ENCODE peak calls at places on chromosome 20, in ten cellular contexts. One of them, this sample, is unnamed.

GRCh38 chr20:32743237-32744112 is at the start of gene COMMD7:
- DNase-seq in activated T-helper 1 cell treated with anti-CD3 and anti-CD28 coated beads, Interleukin-12 subunit alpha, Interleukin-12 subunit beta, Interleukin-2, Interleukin-4 antibody, amounts not matched to agents 30 ng/mL and 10 ng/mL and 1 ng/mL, durations not matched to agents 14 hours and 24 hours and 36 hours: peak; percentile 68
- DNase-seq in lung microvascular endothelial cell: peak; percentile 75
- DNase-seq in upper lobe of right lung: peak; percentile 88
- DNase-seq in coronary artery: peak; percentile 77
- DNase-seq in psoas muscle: peak; percentile 72
- DNase-seq in NCI-H748 treated with DMSO at 0.1 percent for 48 hours: peak; percentile 36
- DNase-seq in NCI-H1436: peak; percentile 51
- DNase-seq in stimulated activated CD4-positive, alpha-beta T cell treated with anti-CD3 and anti-CD28 coated beads, TNF-alpha, amount 100 ng/mL, for 4 hours: peak; percentile 64
- DNase-seq in stimulated activated CD8-positive, alpha-beta memory T cell treated with anti-CD3 and anti-CD28 coated beads, Interleukin-15, amount 100 ng/mL, for 24 hours: no peak
- DNase-seq in this sample: no peak

GRCh38 chr20:53214392-53214791 is 242.2 kb downstream of the TSHZ2 start:
- DNase-seq in stimulated activated CD4-positive, alpha-beta T cell treated with anti-CD3 and anti-CD28 coated beads, TNF-alpha, amount 100 ng/mL, for 4 hours: no peak
- DNase-seq in stimulated activated CD8-positive, alpha-beta memory T cell treated with anti-CD3 and anti-CD28 coated beads, Interleukin-15, amount 100 ng/mL, for 24 hours: no peak
- DNase-seq in NCI-H1436: no peak
- DNase-seq in lung microvascular endothelial cell: no peak
- DNase-seq in NCI-H748 treated with DMSO at 0.1 percent for 48 hours: no peak
- DNase-seq in activated T-helper 1 cell treated with anti-CD3 and anti-CD28 coated beads, Interleukin-12 subunit alpha, Interleukin-12 subunit beta, Interleukin-2, Interleukin-4 antibody, amounts not matched to agents 30 ng/mL and 10 ng/mL and 1 ng/mL, durations not matched to agents 14 hours and 24 hours and 36 hours: no peak
- DNase-seq in psoas muscle: no peak
- DNase-seq in upper lobe of right lung: no peak
- DNase-seq in coronary artery: no peak
- DNase-seq in this sample: no peak

GRCh38 chr20:47370850-47371782 is 14.6 kb upstream of the ZMYND8 start:
- DNase-seq in coronary artery: no peak
- DNase-seq in stimulated activated CD4-positive, alpha-beta T cell treated with anti-CD3 and anti-CD28 coated beads, TNF-alpha, amount 100 ng/mL, for 4 hours: no peak
- DNase-seq in lung microvascular endothelial cell: peak; percentile 27
- DNase-seq in activated T-helper 1 cell treated with anti-CD3 and anti-CD28 coated beads, Interleukin-12 subunit alpha, Interleukin-12 subunit beta, Interleukin-2, Interleukin-4 antibody, amounts not matched to agents 30 ng/mL and 10 ng/mL and 1 ng/mL, durations not matched to agents 14 hours and 24 hours and 36 hours: no peak
- DNase-seq in NCI-H1436: no peak
- DNase-seq in psoas muscle: no peak
- DNase-seq in NCI-H748 treated with DMSO at 0.1 percent for 48 hours: no peak
- DNase-seq in upper lobe of right lung: no peak
- DNase-seq in stimulated activated CD8-positive, alpha-beta memory T cell treated with anti-CD3 and anti-CD28 coated beads, Interleukin-15, amount 100 ng/mL, for 24 hours: no peak
- DNase-seq in this sample: no peak

GRCh38 chr20:30376767-30377658 is 880.5 kb upstream of the DEFB115 start:
- DNase-seq in psoas muscle: peak; percentile 79
- DNase-seq in upper lobe of right lung: peak; percentile 94
- DNase-seq in NCI-H748 treated with DMSO at 0.1 percent for 48 hours: peak; percentile 55
- DNase-seq in stimulated activated CD4-positive, alpha-beta T cell treated with anti-CD3 and anti-CD28 coated beads, TNF-alpha, amount 100 ng/mL, for 4 hours: peak; percentile 87
- DNase-seq in coronary artery: peak; percentile 77
- DNase-seq in stimulated activated CD8-positive, alpha-beta memory T cell treated with anti-CD3 and anti-CD28 coated beads, Interleukin-15, amount 100 ng/mL, for 24 hours: peak; percentile 70
- DNase-seq in lung microvascular endothelial cell: peak; percentile 91
- DNase-seq in NCI-H1436: peak; percentile 78
- DNase-seq in activated T-helper 1 cell treated with anti-CD3 and anti-CD28 coated beads, Interleukin-12 subunit alpha, Interleukin-12 subunit beta, Interleukin-2, Interleukin-4 antibody, amounts not matched to agents 30 ng/mL and 10 ng/mL and 1 ng/mL, durations not matched to agents 14 hours and 24 hours and 36 hours: peak; percentile 88
- DNase-seq in this sample: peak; percentile 87

GRCh38 chr20:56989516-56989915 is 276.9 kb downstream of the BMP7 start:
- DNase-seq in NCI-H1436: no peak
- DNase-seq in upper lobe of right lung: no peak
- DNase-seq in lung microvascular endothelial cell: no peak
- DNase-seq in stimulated activated CD8-positive, alpha-beta memory T cell treated with anti-CD3 and anti-CD28 coated beads, Interleukin-15, amount 100 ng/mL, for 24 hours: no peak
- DNase-seq in NCI-H748 treated with DMSO at 0.1 percent for 48 hours: no peak
- DNase-seq in stimulated activated CD4-positive, alpha-beta T cell treated with anti-CD3 and anti-CD28 coated beads, TNF-alpha, amount 100 ng/mL, for 4 hours: no peak
- DNase-seq in activated T-helper 1 cell treated with anti-CD3 and anti-CD28 coated beads, Interleukin-12 subunit alpha, Interleukin-12 subunit beta, Interleukin-2, Interleukin-4 antibody, amounts not matched to agents 30 ng/mL and 10 ng/mL and 1 ng/mL, durations not matched to agents 14 hours and 24 hours and 36 hours: no peak
- DNase-seq in coronary artery: no peak
- DNase-seq in psoas muscle: no peak
- DNase-seq in this sample: no peak

GRCh38 chr20:13858496-13859270 is 73.9 kb downstream of the NDUFAF5 start:
- DNase-seq in upper lobe of right lung: no peak
- DNase-seq in activated T-helper 1 cell treated with anti-CD3 and anti-CD28 coated beads, Interleukin-12 subunit alpha, Interleukin-12 subunit beta, Interleukin-2, Interleukin-4 antibody, amounts not matched to agents 30 ng/mL and 10 ng/mL and 1 ng/mL, durations not matched to agents 14 hours and 24 hours and 36 hours: no peak
- DNase-seq in psoas muscle: no peak
- DNase-seq in lung microvascular endothelial cell: no peak
- DNase-seq in stimulated activated CD4-positive, alpha-beta T cell treated with anti-CD3 and anti-CD28 coated beads, TNF-alpha, amount 100 ng/mL, for 4 hours: no peak
- DNase-seq in coronary artery: no peak
- DNase-seq in stimulated activated CD8-positive, alpha-beta memory T cell treated with anti-CD3 and anti-CD28 coated beads, Interleukin-15, amount 100 ng/mL, for 24 hours: no peak
- DNase-seq in NCI-H748 treated with DMSO at 0.1 percent for 48 hours: no peak
- DNase-seq in NCI-H1436: no peak
- DNase-seq in this sample: no peak

GRCh38 chr20:34915749-34916455 is 39.5 kb downstream of the ACSS2 start:
- DNase-seq in psoas muscle: no peak
- DNase-seq in stimulated activated CD8-positive, alpha-beta memory T cell treated with anti-CD3 and anti-CD28 coated beads, Interleukin-15, amount 100 ng/mL, for 24 hours: no peak
- DNase-seq in NCI-H748 treated with DMSO at 0.1 percent for 48 hours: no peak
- DNase-seq in activated T-helper 1 cell treated with anti-CD3 and anti-CD28 coated beads, Interleukin-12 subunit alpha, Interleukin-12 subunit beta, Interleukin-2, Interleukin-4 antibody, amounts not matched to agents 30 ng/mL and 10 ng/mL and 1 ng/mL, durations not matched to agents 14 hours and 24 hours and 36 hours: no peak
- DNase-seq in NCI-H1436: no peak
- DNase-seq in stimulated activated CD4-positive, alpha-beta T cell treated with anti-CD3 and anti-CD28 coated beads, TNF-alpha, amount 100 ng/mL, for 4 hours: no peak
- DNase-seq in upper lobe of right lung: no peak
- DNase-seq in coronary artery: no peak
- DNase-seq in lung microvascular endothelial cell: no peak
- DNase-seq in this sample: no peak

GRCh38 chr20:3646067-3646440 is 17.1 kb downstream of the GFRA4 start:
- DNase-seq in stimulated activated CD8-positive, alpha-beta memory T cell treated with anti-CD3 and anti-CD28 coated beads, Interleukin-15, amount 100 ng/mL, for 24 hours: no peak
- DNase-seq in NCI-H748 treated with DMSO at 0.1 percent for 48 hours: no peak
- DNase-seq in stimulated activated CD4-positive, alpha-beta T cell treated with anti-CD3 and anti-CD28 coated beads, TNF-alpha, amount 100 ng/mL, for 4 hours: no peak
- DNase-seq in psoas muscle: no peak
- DNase-seq in coronary artery: no peak
- DNase-seq in lung microvascular endothelial cell: no peak
- DNase-seq in upper lobe of right lung: no peak
- DNase-seq in activated T-helper 1 cell treated with anti-CD3 and anti-CD28 coated beads, Interleukin-12 subunit alpha, Interleukin-12 subunit beta, Interleukin-2, Interleukin-4 antibody, amounts not matched to agents 30 ng/mL and 10 ng/mL and 1 ng/mL, durations not matched to agents 14 hours and 24 hours and 36 hours: no peak
- DNase-seq in NCI-H1436: no peak
- DNase-seq in this sample: no peak

GRCh38 chr20:23668477-23668951 is 20.3 kb downstream of the CST4 start:
- DNase-seq in upper lobe of right lung: no peak
- DNase-seq in NCI-H1436: peak; percentile 48
- DNase-seq in coronary artery: no peak
- DNase-seq in activated T-helper 1 cell treated with anti-CD3 and anti-CD28 coated beads, Interleukin-12 subunit alpha, Interleukin-12 subunit beta, Interleukin-2, Interleukin-4 antibody, amounts not matched to agents 30 ng/mL and 10 ng/mL and 1 ng/mL, durations not matched to agents 14 hours and 24 hours and 36 hours: peak; percentile 18
- DNase-seq in stimulated activated CD4-positive, alpha-beta T cell treated with anti-CD3 and anti-CD28 coated beads, TNF-alpha, amount 100 ng/mL, for 4 hours: no peak
- DNase-seq in NCI-H748 treated with DMSO at 0.1 percent for 48 hours: peak; percentile 69
- DNase-seq in psoas muscle: no peak
- DNase-seq in stimulated activated CD8-positive, alpha-beta memory T cell treated with anti-CD3 and anti-CD28 coated beads, Interleukin-15, amount 100 ng/mL, for 24 hours: no peak
- DNase-seq in lung microvascular endothelial cell: peak; percentile 74
- DNase-seq in this sample: no peak

GRCh38 chr20:37515876-37516275 is 5.2 kb upstream of the NNAT start:
- DNase-seq in activated T-helper 1 cell treated with anti-CD3 and anti-CD28 coated beads, Interleukin-12 subunit alpha, Interleukin-12 subunit beta, Interleukin-2, Interleukin-4 antibody, amounts not matched to agents 30 ng/mL and 10 ng/mL and 1 ng/mL, durations not matched to agents 14 hours and 24 hours and 36 hours: no peak
- DNase-seq in NCI-H1436: no peak
- DNase-seq in lung microvascular endothelial cell: no peak
- DNase-seq in NCI-H748 treated with DMSO at 0.1 percent for 48 hours: no peak
- DNase-seq in psoas muscle: no peak
- DNase-seq in stimulated activated CD4-positive, alpha-beta T cell treated with anti-CD3 and anti-CD28 coated beads, TNF-alpha, amount 100 ng/mL, for 4 hours: no peak
- DNase-seq in upper lobe of right lung: no peak
- DNase-seq in coronary artery: no peak
- DNase-seq in stimulated activated CD8-positive, alpha-beta memory T cell treated with anti-CD3 and anti-CD28 coated beads, Interleukin-15, amount 100 ng/mL, for 24 hours: no peak
- DNase-seq in this sample: no peak

GRCh38 chr20:34316191-34316814 is 13.1 kb upstream of the AHCY start:
- DNase-seq in NCI-H1436: no peak
- DNase-seq in NCI-H748 treated with DMSO at 0.1 percent for 48 hours: no peak
- DNase-seq in upper lobe of right lung: no peak
- DNase-seq in activated T-helper 1 cell treated with anti-CD3 and anti-CD28 coated beads, Interleukin-12 subunit alpha, Interleukin-12 subunit beta, Interleukin-2, Interleukin-4 antibody, amounts not matched to agents 30 ng/mL and 10 ng/mL and 1 ng/mL, durations not matched to agents 14 hours and 24 hours and 36 hours: no peak
- DNase-seq in stimulated activated CD8-positive, alpha-beta memory T cell treated with anti-CD3 and anti-CD28 coated beads, Interleukin-15, amount 100 ng/mL, for 24 hours: no peak
- DNase-seq in stimulated activated CD4-positive, alpha-beta T cell treated with anti-CD3 and anti-CD28 coated beads, TNF-alpha, amount 100 ng/mL, for 4 hours: no peak
- DNase-seq in coronary artery: no peak
- DNase-seq in psoas muscle: no peak
- DNase-seq in lung microvascular endothelial cell: no peak
- DNase-seq in this sample: no peak

GRCh38 chr20:22583773-22584629 is at the start of gene FOXA2:
- DNase-seq in upper lobe of right lung: peak; percentile 95
- DNase-seq in coronary artery: no peak
- DNase-seq in activated T-helper 1 cell treated with anti-CD3 and anti-CD28 coated beads, Interleukin-12 subunit alpha, Interleukin-12 subunit beta, Interleukin-2, Interleukin-4 antibody, amounts not matched to agents 30 ng/mL and 10 ng/mL and 1 ng/mL, durations not matched to agents 14 hours and 24 hours and 36 hours: no peak
- DNase-seq in stimulated activated CD8-positive, alpha-beta memory T cell treated with anti-CD3 and anti-CD28 coated beads, Interleukin-15, amount 100 ng/mL, for 24 hours: no peak
- DNase-seq in stimulated activated CD4-positive, alpha-beta T cell treated with anti-CD3 and anti-CD28 coated beads, TNF-alpha, amount 100 ng/mL, for 4 hours: no peak
- DNase-seq in NCI-H748 treated with DMSO at 0.1 percent for 48 hours: peak; percentile 87
- DNase-seq in psoas muscle: no peak
- DNase-seq in NCI-H1436: peak; percentile 79
- DNase-seq in lung microvascular endothelial cell: no peak
- DNase-seq in this sample: no peak

GRCh38 chr20:20452254-20452676 is 84.4 kb downstream of the INSM1 start:
- DNase-seq in lung microvascular endothelial cell: peak; percentile 65
- DNase-seq in upper lobe of right lung: peak; percentile 71
- DNase-seq in coronary artery: no peak
- DNase-seq in stimulated activated CD8-positive, alpha-beta memory T cell treated with anti-CD3 and anti-CD28 coated beads, Interleukin-15, amount 100 ng/mL, for 24 hours: peak; percentile 7
- DNase-seq in psoas muscle: peak; percentile 64
- DNase-seq in NCI-H748 treated with DMSO at 0.1 percent for 48 hours: peak; percentile 95
- DNase-seq in stimulated activated CD4-positive, alpha-beta T cell treated with anti-CD3 and anti-CD28 coated beads, TNF-alpha, amount 100 ng/mL, for 4 hours: peak; percentile 14
- DNase-seq in NCI-H1436: peak; percentile 75
- DNase-seq in activated T-helper 1 cell treated with anti-CD3 and anti-CD28 coated beads, Interleukin-12 subunit alpha, Interleukin-12 subunit beta, Interleukin-2, Interleukin-4 antibody, amounts not matched to agents 30 ng/mL and 10 ng/mL and 1 ng/mL, durations not matched to agents 14 hours and 24 hours and 36 hours: peak; percentile 43
- DNase-seq in this sample: peak; percentile 77

GRCh38 chr20:8790442-8791074 is 278.3 kb upstream of the PLCB4 start:
- DNase-seq in NCI-H1436: no peak
- DNase-seq in psoas muscle: no peak
- DNase-seq in stimulated activated CD4-positive, alpha-beta T cell treated with anti-CD3 and anti-CD28 coated beads, TNF-alpha, amount 100 ng/mL, for 4 hours: no peak
- DNase-seq in NCI-H748 treated with DMSO at 0.1 percent for 48 hours: peak; percentile 60
- DNase-seq in stimulated activated CD8-positive, alpha-beta memory T cell treated with anti-CD3 and anti-CD28 coated beads, Interleukin-15, amount 100 ng/mL, for 24 hours: no peak
- DNase-seq in coronary artery: no peak
- DNase-seq in lung microvascular endothelial cell: peak; percentile 80
- DNase-seq in upper lobe of right lung: no peak
- DNase-seq in activated T-helper 1 cell treated with anti-CD3 and anti-CD28 coated beads, Interleukin-12 subunit alpha, Interleukin-12 subunit beta, Interleukin-2, Interleukin-4 antibody, amounts not matched to agents 30 ng/mL and 10 ng/mL and 1 ng/mL, durations not matched to agents 14 hours and 24 hours and 36 hours: no peak
- DNase-seq in this sample: no peak

GRCh38 chr20:37749185-37749584 is 55.4 kb downstream of the CTNNBL1 start:
- DNase-seq in stimulated activated CD8-positive, alpha-beta memory T cell treated with anti-CD3 and anti-CD28 coated beads, Interleukin-15, amount 100 ng/mL, for 24 hours: no peak
- DNase-seq in NCI-H748 treated with DMSO at 0.1 percent for 48 hours: no peak
- DNase-seq in psoas muscle: no peak
- DNase-seq in stimulated activated CD4-positive, alpha-beta T cell treated with anti-CD3 and anti-CD28 coated beads, TNF-alpha, amount 100 ng/mL, for 4 hours: no peak
- DNase-seq in lung microvascular endothelial cell: no peak
- DNase-seq in coronary artery: no peak
- DNase-seq in activated T-helper 1 cell treated with anti-CD3 and anti-CD28 coated beads, Interleukin-12 subunit alpha, Interleukin-12 subunit beta, Interleukin-2, Interleukin-4 antibody, amounts not matched to agents 30 ng/mL and 10 ng/mL and 1 ng/mL, durations not matched to agents 14 hours and 24 hours and 36 hours: no peak
- DNase-seq in NCI-H1436: no peak
- DNase-seq in upper lobe of right lung: no peak
- DNase-seq in this sample: no peak

GRCh38 chr20:44302026-44302669 is 8.9 kb downstream of the FITM2 start:
- DNase-seq in lung microvascular endothelial cell: no peak
- DNase-seq in upper lobe of right lung: peak; percentile 68
- DNase-seq in coronary artery: no peak
- DNase-seq in NCI-H748 treated with DMSO at 0.1 percent for 48 hours: no peak
- DNase-seq in psoas muscle: no peak
- DNase-seq in activated T-helper 1 cell treated with anti-CD3 and anti-CD28 coated beads, Interleukin-12 subunit alpha, Interleukin-12 subunit beta, Interleukin-2, Interleukin-4 antibody, amounts not matched to agents 30 ng/mL and 10 ng/mL and 1 ng/mL, durations not matched to agents 14 hours and 24 hours and 36 hours: no peak
- DNase-seq in NCI-H1436: no peak
- DNase-seq in stimulated activated CD8-positive, alpha-beta memory T cell treated with anti-CD3 and anti-CD28 coated beads, Interleukin-15, amount 100 ng/mL, for 24 hours: no peak
- DNase-seq in stimulated activated CD4-positive, alpha-beta T cell treated with anti-CD3 and anti-CD28 coated beads, TNF-alpha, amount 100 ng/mL, for 4 hours: no peak
- DNase-seq in this sample: no peak

GRCh38 chr20:60202046-60202445 is 243.8 kb downstream of the CDH26 start:
- DNase-seq in psoas muscle: no peak
- DNase-seq in coronary artery: no peak
- DNase-seq in upper lobe of right lung: no peak
- DNase-seq in NCI-H748 treated with DMSO at 0.1 percent for 48 hours: no peak
- DNase-seq in lung microvascular endothelial cell: no peak
- DNase-seq in stimulated activated CD4-positive, alpha-beta T cell treated with anti-CD3 and anti-CD28 coated beads, TNF-alpha, amount 100 ng/mL, for 4 hours: no peak
- DNase-seq in NCI-H1436: no peak
- DNase-seq in stimulated activated CD8-positive, alpha-beta memory T cell treated with anti-CD3 and anti-CD28 coated beads, Interleukin-15, amount 100 ng/mL, for 24 hours: no peak
- DNase-seq in activated T-helper 1 cell treated with anti-CD3 and anti-CD28 coated beads, Interleukin-12 subunit alpha, Interleukin-12 subunit beta, Interleukin-2, Interleukin-4 antibody, amounts not matched to agents 30 ng/mL and 10 ng/mL and 1 ng/mL, durations not matched to agents 14 hours and 24 hours and 36 hours: no peak
- DNase-seq in this sample: no peak

GRCh38 chr20:23111944-23112342 is 25.8 kb upstream of the CD93 start:
- DNase-seq in coronary artery: no peak
- DNase-seq in upper lobe of right lung: no peak
- DNase-seq in stimulated activated CD4-positive, alpha-beta T cell treated with anti-CD3 and anti-CD28 coated beads, TNF-alpha, amount 100 ng/mL, for 4 hours: no peak
- DNase-seq in psoas muscle: no peak
- DNase-seq in lung microvascular endothelial cell: no peak
- DNase-seq in NCI-H748 treated with DMSO at 0.1 percent for 48 hours: no peak
- DNase-seq in stimulated activated CD8-positive, alpha-beta memory T cell treated with anti-CD3 and anti-CD28 coated beads, Interleukin-15, amount 100 ng/mL, for 24 hours: no peak
- DNase-seq in NCI-H1436: no peak
- DNase-seq in activated T-helper 1 cell treated with anti-CD3 and anti-CD28 coated beads, Interleukin-12 subunit alpha, Interleukin-12 subunit beta, Interleukin-2, Interleukin-4 antibody, amounts not matched to agents 30 ng/mL and 10 ng/mL and 1 ng/mL, durations not matched to agents 14 hours and 24 hours and 36 hours: no peak
- DNase-seq in this sample: no peak

GRCh38 chr20:49259284-49259683 is 18.6 kb downstream of the ZNFX1 start:
- DNase-seq in stimulated activated CD4-positive, alpha-beta T cell treated with anti-CD3 and anti-CD28 coated beads, TNF-alpha, amount 100 ng/mL, for 4 hours: no peak
- DNase-seq in stimulated activated CD8-positive, alpha-beta memory T cell treated with anti-CD3 and anti-CD28 coated beads, Interleukin-15, amount 100 ng/mL, for 24 hours: no peak
- DNase-seq in upper lobe of right lung: no peak
- DNase-seq in psoas muscle: no peak
- DNase-seq in NCI-H748 treated with DMSO at 0.1 percent for 48 hours: no peak
- DNase-seq in NCI-H1436: no peak
- DNase-seq in activated T-helper 1 cell treated with anti-CD3 and anti-CD28 coated beads, Interleukin-12 subunit alpha, Interleukin-12 subunit beta, Interleukin-2, Interleukin-4 antibody, amounts not matched to agents 30 ng/mL and 10 ng/mL and 1 ng/mL, durations not matched to agents 14 hours and 24 hours and 36 hours: no peak
- DNase-seq in coronary artery: no peak
- DNase-seq in lung microvascular endothelial cell: no peak
- DNase-seq in this sample: no peak

GRCh38 chr20:62304331-62305148 is 1.7 kb downstream of the ADRM1 start:
- DNase-seq in NCI-H748 treated with DMSO at 0.1 percent for 48 hours: no peak
- DNase-seq in stimulated activated CD8-positive, alpha-beta memory T cell treated with anti-CD3 and anti-CD28 coated beads, Interleukin-15, amount 100 ng/mL, for 24 hours: no peak
- DNase-seq in NCI-H1436: no peak
- DNase-seq in coronary artery: no peak
- DNase-seq in upper lobe of right lung: no peak
- DNase-seq in activated T-helper 1 cell treated with anti-CD3 and anti-CD28 coated beads, Interleukin-12 subunit alpha, Interleukin-12 subunit beta, Interleukin-2, Interleukin-4 antibody, amounts not matched to agents 30 ng/mL and 10 ng/mL and 1 ng/mL, durations not matched to agents 14 hours and 24 hours and 36 hours: no peak
- DNase-seq in lung microvascular endothelial cell: no peak
- DNase-seq in stimulated activated CD4-positive, alpha-beta T cell treated with anti-CD3 and anti-CD28 coated beads, TNF-alpha, amount 100 ng/mL, for 4 hours: no peak
- DNase-seq in psoas muscle: no peak
- DNase-seq in this sample: no peak

GRCh38 chr20:63751471-63752271 is 12.1 kb downstream of the SLC2A4RG start:
- DNase-seq in NCI-H1436: peak; percentile 67
- DNase-seq in NCI-H748 treated with DMSO at 0.1 percent for 48 hours: no peak
- DNase-seq in upper lobe of right lung: no peak
- DNase-seq in lung microvascular endothelial cell: no peak
- DNase-seq in stimulated activated CD4-positive, alpha-beta T cell treated with anti-CD3 and anti-CD28 coated beads, TNF-alpha, amount 100 ng/mL, for 4 hours: no peak
- DNase-seq in coronary artery: no peak
- DNase-seq in psoas muscle: no peak
- DNase-seq in stimulated activated CD8-positive, alpha-beta memory T cell treated with anti-CD3 and anti-CD28 coated beads, Interleukin-15, amount 100 ng/mL, for 24 hours: no peak
- DNase-seq in activated T-helper 1 cell treated with anti-CD3 and anti-CD28 coated beads, Interleukin-12 subunit alpha, Interleukin-12 subunit beta, Interleukin-2, Interleukin-4 antibody, amounts not matched to agents 30 ng/mL and 10 ng/mL and 1 ng/mL, durations not matched to agents 14 hours and 24 hours and 36 hours: no peak
- DNase-seq in this sample: no peak

GRCh38 chr20:41746635-41747034 is 128.5 kb upstream of the CHD6 start:
- DNase-seq in stimulated activated CD4-positive, alpha-beta T cell treated with anti-CD3 and anti-CD28 coated beads, TNF-alpha, amount 100 ng/mL, for 4 hours: no peak
- DNase-seq in NCI-H1436: no peak
- DNase-seq in lung microvascular endothelial cell: no peak
- DNase-seq in psoas muscle: no peak
- DNase-seq in NCI-H748 treated with DMSO at 0.1 percent for 48 hours: no peak
- DNase-seq in coronary artery: no peak
- DNase-seq in upper lobe of right lung: no peak
- DNase-seq in stimulated activated CD8-positive, alpha-beta memory T cell treated with anti-CD3 and anti-CD28 coated beads, Interleukin-15, amount 100 ng/mL, for 24 hours: no peak
- DNase-seq in activated T-helper 1 cell treated with anti-CD3 and anti-CD28 coated beads, Interleukin-12 subunit alpha, Interleukin-12 subunit beta, Interleukin-2, Interleukin-4 antibody, amounts not matched to agents 30 ng/mL and 10 ng/mL and 1 ng/mL, durations not matched to agents 14 hours and 24 hours and 36 hours: no peak
- DNase-seq in this sample: no peak